ENCODE peak calls at places on chromosome 21, in four cellular contexts. H is hepatocyte, S is psoas muscle, K is IMR-90. Y is an unnamed sample.

GRCh38 chr21:34126269-34126668 is 52.9 kb downstream of the MRPS6 start:
- DNase-seq in H (peak), S (no peak), K (peak), Y (no peak)

GRCh38 chr21:31479714-31480113 is 135.7 kb upstream of the TIAM1 start:
- DNase-seq in K (no peak), S (no peak), H (no peak), Y (no peak)

GRCh38 chr21:16059981-16060380 is 330.2 kb downstream of the USP25 start:
- DNase-seq in S (no peak), K (no peak), H (no peak), Y (no peak)

GRCh38 chr21:33029975-33030461 is 4.3 kb downstream of the OLIG2 start:
- DNase-seq in K (no peak), S (no peak), H (no peak), Y (no peak)

GRCh38 chr21:42554251-42554937 is 40.7 kb downstream of the SLC37A1 start:
- DNase-seq in K (no peak), H (no peak), S (no peak), Y (peak)

GRCh38 chr21:28636988-28637691 is 355.5 kb downstream of the LTN1 start:
- DNase-seq in S (no peak), K (peak), H (no peak), Y (no peak)

GRCh38 chr21:42737969-42738590 is 84.7 kb downstream of the PDE9A start:
- DNase-seq in S (peak), H (peak), K (no peak), Y (no peak)

GRCh38 chr21:31420354-31420753 is 76.3 kb upstream of the TIAM1 start:
- DNase-seq in K (no peak), S (no peak), H (no peak), Y (no peak)

GRCh38 chr21:26626187-26626586 is 53.1 kb upstream of the CYYR1 start:
- DNase-seq in K (no peak), H (no peak), S (no peak), Y (no peak)

GRCh38 chr21:42062543-42063022 is 8.5 kb upstream of the UMODL1 start:
- DNase-seq in S (no peak), K (no peak), H (no peak), Y (peak)

GRCh38 chr21:30986966-30987365 is 51.3 kb downstream of the KRTAP19-8 start:
- DNase-seq in S (no peak), H (no peak), K (no peak), Y (no peak)

GRCh38 chr21:15604424-15604823 is 125.4 kb upstream of the USP25 start:
- DNase-seq in K (peak), H (no peak), S (no peak), Y (no peak)

GRCh38 chr21:27060190-27060589 is 93.3 kb upstream of the ADAMTS5 start:
- DNase-seq in S (no peak), H (no peak), K (peak), Y (no peak)

DNA sequence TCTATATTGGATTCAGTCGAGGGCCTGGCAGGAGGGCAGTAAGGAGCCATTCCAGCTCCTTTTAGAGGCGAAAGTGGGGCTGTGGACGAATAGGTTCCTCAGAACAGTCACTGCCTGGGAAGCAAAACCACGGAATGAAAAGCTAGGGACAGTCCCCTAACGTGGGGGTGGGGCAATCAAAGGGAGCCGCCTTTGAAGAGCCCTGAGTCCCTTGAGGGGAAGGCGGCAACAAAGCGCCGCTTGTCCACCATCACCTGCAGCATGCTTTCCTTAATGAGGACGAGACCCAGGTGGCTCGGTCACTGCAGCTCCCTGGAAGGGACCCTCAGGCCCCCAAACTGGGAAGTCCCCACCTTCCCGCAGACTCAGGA is 184.7 kb downstream of the ETS2 start:
- DNase-seq in H (no peak), K (no peak), S (no peak), Y (no peak)
- H3K27ac ChIP-seq in H (peak), K (peak), S (peak), Y (peak)

DNA sequence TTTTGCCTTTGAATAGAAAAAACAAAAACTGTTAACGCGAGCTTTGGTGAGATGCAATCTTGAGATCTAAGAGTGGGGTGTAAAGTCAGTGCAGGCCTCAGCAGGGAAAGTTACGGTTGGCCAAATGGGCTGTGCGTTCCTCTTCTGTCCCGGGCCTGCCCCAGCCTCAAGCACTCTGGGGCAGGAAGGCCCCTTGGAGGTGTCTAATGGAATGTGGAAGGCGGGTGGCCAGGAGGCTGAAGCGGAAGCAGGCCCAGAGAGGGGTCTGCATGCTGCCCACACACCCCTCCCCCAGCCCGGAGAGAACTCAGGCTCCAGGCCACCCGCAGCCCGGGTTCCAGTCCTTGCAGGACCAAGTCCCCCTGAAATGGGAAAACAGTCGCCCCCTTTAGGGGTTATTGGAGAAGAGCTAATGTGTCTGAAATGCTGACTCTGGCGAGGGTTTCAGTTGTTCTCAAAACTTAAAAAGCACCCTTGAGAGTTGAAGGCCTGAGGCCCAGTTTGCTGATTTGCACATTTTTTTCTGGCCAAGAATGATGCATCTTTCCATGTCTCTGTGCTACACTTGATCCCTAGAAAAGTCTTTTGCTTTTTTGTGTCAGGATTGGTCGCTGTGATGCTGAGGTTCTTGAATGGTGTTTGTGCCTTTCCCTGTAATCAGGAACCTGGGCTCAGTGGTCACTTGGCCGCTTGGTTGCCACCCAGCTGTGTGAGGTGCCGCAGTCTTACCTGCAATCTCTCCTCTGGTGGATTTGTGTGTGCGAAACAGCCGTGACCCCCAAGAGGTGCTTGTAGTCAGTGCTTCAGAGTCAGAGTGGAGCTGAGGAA is 2.0 kb downstream of the COL18A1 start:
- DNase-seq in K (no peak), H (no peak), S (peak), Y (no peak)
- H3K27ac ChIP-seq in K (no peak), H (peak), S (peak), Y (peak)

GRCh38 chr21:38910390-38911008 is 104.8 kb downstream of the ETS2 start:
- DNase-seq in K (no peak), S (no peak), H (no peak), Y (no peak)
- H3K27ac ChIP-seq in K (no peak), S (peak), H (no peak), Y (peak)

GRCh38 chr21:14533555-14534400 is 12.3 kb downstream of the SAMSN1 start:
- DNase-seq in S (no peak), H (no peak), K (no peak), Y (no peak)
- H3K27ac ChIP-seq in S (no peak), H (no peak), K (no peak), Y (no peak)

DNA sequence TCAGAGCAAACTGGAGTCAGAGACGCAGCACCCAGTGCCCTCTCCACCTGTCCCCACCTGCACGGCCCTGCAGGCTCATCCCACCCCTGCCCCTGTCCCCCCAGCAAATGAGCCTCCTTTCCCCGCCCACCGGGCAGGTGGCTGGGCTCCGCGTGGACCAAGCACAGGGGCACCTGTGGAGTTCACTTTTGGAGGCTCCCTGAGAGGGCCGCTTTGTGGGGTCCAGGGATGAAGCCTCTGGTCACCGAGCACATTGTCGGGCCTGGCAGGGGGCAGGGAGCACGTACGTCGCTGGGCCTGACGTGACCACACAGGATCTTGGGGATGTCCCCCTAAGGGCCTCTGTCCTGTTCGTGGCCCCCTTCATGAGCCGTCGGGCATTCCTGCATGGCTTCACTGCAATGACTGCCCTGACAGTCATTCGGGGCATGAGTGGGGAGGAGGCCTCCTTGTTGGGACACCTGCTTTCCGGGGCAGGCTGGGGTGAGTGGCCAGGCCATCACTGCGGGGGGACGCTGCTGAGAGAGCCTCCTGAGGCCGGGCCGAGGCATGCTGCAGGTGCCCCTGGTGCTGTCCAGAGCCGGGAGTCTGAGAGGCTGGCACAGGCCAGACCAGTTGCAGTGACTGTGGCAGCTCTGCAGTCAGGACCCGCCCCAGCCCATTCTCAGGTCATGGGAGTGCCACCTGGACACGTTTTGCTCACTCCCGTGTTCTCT is 19.7 kb downstream of the SLX9 start:
- DNase-seq in K (no peak), H (no peak), S (peak), Y (no peak)
- H3K27ac ChIP-seq in K (no peak), H (no peak), S (no peak), Y (peak)

DNA sequence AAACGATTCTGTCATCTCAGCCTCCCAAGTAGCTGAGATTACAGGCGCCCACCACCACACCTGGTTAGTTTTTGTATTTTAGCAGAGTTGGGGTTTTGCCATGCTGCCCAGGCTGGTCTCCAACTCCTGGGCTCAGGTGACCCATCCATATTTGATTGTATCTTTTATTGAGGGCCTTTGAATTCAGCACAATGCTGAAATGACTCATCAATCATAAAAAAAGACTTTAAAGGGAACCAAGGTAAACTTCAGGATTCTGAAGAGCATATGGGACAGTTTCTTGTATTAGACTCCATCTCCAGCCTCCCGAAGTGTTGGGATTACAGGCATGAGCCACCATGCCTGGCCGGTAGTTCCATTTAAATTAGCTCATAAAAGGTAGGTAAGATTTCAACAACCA is 232.2 kb downstream of the SETD4 start:
- DNase-seq in S (no peak), H (no peak), K (no peak), Y (no peak)
- H3K27ac ChIP-seq in S (no peak), H (no peak), K (no peak), Y (no peak)

Y was measured in gastrocnemius medialis.